ENCODE peak calls at places on chromosome 3, in seven cellular contexts. L is fibroblast of villous mesenchyme, Z is RWPE1, M is left ventricle myocardium inferior, K is fibroblast of pulmonary artery, R is colonic mucosa, X is transverse colon. D is an unnamed sample.

GRCh38 chr3:159805411-159805772 is 183.2 kb upstream of the IL12A start:
- DNase-seq in L (no peak), R (no peak), Z (no peak), K (no peak), M (no peak), X (no peak), D (no peak)

GRCh38 chr3:113405180-113405579 is 36.1 kb downstream of the CFAP44 start:
- DNase-seq in M (no peak), R (no peak), K (peak), X (no peak), L (peak), Z (no peak), D (no peak)

GRCh38 chr3:71245052-71245488 is 338.5 kb downstream of the FOXP1 start:
- DNase-seq in K (peak), L (peak), R (no peak), M (no peak), X (peak), Z (no peak), D (peak)

GRCh38 chr3:126911162-126912026 is 71.5 kb upstream of the PLXNA1 start:
- DNase-seq in X (peak), M (peak), Z (peak), R (peak), L (peak), K (peak), D (peak)

GRCh38 chr3:115341208-115341607 is 194.1 kb upstream of the ZBTB20 start:
- DNase-seq in L (peak), Z (peak), R (no peak), K (peak), M (no peak), X (no peak), D (peak)

GRCh38 chr3:107710851-107711250 is 188.1 kb downstream of the BBX start:
- DNase-seq in R (no peak), X (no peak), K (peak), M (peak), L (no peak), Z (peak), D (no peak)

GRCh38 chr3:46733026-46733800 is 15.5 kb upstream of the PRSS50 start:
- DNase-seq in K (peak), M (no peak), X (no peak), L (peak), R (no peak), Z (no peak), D (no peak)

GRCh38 chr3:108091498-108092259 is 848 bp upstream of the CD47 start:
- DNase-seq in K (no peak), X (peak), M (no peak), R (peak), L (no peak), Z (no peak), D (no peak)

GRCh38 chr3:66195347-66195783 is 25.4 kb upstream of the SLC25A26 start:
- DNase-seq in K (peak), Z (peak), L (peak), M (peak), X (peak), R (peak), D (peak)
- TF ChIP-seq CTCF in K (peak), Z (no peak), L (no peak), M (peak), X (peak), R (no peak), D (no peak)

GRCh38 chr3:132803889-132804288 is 81.7 kb upstream of the NPHP3 start:
- DNase-seq in L (no peak), X (no peak), Z (no peak), R (no peak), M (no peak), K (no peak), D (no peak)
- TF ChIP-seq CTCF in L (peak), X (no peak), Z (no peak), R (no peak), M (no peak), K (no peak), D (no peak)

DNA sequence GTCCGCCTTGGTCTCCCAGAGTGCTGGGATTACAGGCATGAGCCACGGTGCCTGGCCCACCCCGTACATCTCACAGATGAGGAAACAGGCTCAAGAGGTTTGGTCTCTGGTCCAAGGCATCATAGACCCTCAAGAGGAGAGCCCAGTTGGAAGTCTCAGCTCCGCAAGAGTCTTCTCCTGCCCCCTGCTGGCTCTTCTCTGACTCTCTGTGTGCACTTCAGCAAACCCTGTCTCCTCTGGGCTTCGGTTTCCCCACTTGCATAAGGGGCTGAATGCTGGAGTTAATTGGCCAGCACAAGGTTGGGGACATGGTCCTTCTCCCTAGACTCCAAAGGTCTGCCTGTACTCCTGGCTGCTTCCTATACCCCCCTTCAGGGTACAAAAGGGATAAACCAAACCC is 3.9 kb downstream of the MST1R start:
- DNase-seq in X (no peak), Z (no peak), M (no peak), L (no peak), K (peak), R (no peak), D (no peak)
- TF ChIP-seq CTCF in X (no peak), Z (no peak), M (peak), L (peak), K (peak), R (no peak), D (peak)

DNA sequence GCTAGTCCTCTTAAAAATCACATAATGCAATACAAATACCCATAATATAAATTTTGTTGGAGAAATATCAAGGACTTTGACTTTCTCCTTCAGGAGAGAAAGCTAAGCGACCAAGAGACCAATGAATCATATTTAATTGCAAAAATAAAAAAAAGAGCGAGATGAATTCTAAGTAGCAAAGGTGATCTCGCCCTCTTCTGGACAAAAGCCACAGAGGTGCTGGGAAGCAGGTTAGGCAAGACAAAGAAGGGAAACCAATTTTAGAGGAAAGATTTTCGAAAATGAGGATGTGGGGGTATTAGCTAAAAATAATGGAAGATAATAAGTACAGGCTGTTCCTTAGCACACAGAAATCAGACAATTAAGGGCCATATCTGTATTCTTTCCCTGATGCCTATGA is 111.4 kb upstream of the PLAAT1 start:
- DNase-seq in K (no peak), M (no peak), Z (no peak), X (no peak), L (no peak), R (no peak), D (peak)
- TF ChIP-seq CTCF in K (no peak), M (no peak), Z (no peak), X (no peak), L (peak), R (no peak), D (no peak)

GRCh38 chr3:36814776-36815175 is 50.4 kb upstream of the DCLK3 start:
- DNase-seq in L (no peak), X (no peak), R (no peak), M (no peak), K (no peak), Z (no peak), D (no peak)
- TF ChIP-seq CTCF in L (peak), X (no peak), R (no peak), M (no peak), K (peak), Z (no peak), D (no peak)

GRCh38 chr3:38297537-38297936 is 15.4 kb downstream of the SLC22A14 start:
- DNase-seq in M (no peak), K (no peak), X (no peak), L (no peak), R (no peak), Z (no peak), D (no peak)

GRCh38 chr3:38297947-38298711 is 16.0 kb downstream of the SLC22A14 start:
- DNase-seq in X (no peak), L (peak), K (peak), M (no peak), Z (peak), R (no peak), D (no peak)
- TF ChIP-seq CTCF in X (peak), L (peak), K (peak), M (no peak), Z (peak), R (peak), D (peak)

DNA sequence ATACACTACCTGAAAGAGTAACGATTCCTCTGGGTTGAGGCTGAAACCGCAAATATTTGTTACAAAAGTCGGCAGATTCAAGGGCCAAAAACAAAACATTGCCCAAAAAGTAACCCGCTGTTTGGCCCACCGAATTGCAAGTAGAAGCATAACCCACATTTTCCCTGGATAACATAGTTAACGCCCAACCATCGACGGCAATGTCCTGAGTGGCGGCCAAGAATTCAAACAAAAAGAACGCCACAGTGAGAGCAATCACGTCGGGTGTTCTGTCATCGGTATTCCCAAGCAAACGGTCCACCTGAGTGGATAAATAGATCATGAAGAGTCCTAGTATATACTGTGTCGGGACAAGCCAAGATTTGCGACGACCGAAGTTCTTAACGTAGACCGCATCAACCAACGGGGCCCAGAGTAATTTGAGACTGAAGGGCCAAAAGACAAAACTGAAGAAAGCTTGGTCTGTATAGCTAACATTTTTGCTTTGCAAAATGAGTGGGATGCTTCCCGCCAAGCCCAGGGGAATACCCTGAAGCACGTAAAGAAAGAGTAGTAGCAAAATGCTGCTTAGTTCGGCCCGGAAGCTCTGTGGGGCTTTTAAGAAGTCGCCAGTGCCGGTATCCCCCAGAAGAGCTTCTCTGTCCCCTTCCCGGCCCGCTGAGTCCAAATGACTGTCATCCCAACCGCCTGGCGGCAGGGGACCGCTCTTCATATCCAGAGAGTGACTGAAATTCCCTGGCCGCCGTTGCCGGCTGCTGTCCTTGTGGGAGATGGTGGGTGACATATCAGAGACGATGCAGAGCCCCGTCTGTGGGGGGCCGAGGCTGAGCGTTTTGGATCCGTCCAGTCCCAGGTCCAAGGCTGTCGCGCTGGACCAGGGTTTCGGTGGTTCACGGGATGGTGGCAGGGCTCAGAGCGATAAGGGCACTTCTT is 747 bp downstream of the SLC33A1 start:
- DNase-seq in Z (no peak), X (peak), K (peak), M (peak), L (peak), R (peak), D (peak)
- TF ChIP-seq CTCF in Z (no peak), X (peak), K (no peak), M (peak), L (no peak), R (no peak), D (no peak)